ENCODE peak calls at places on chromosome 5, in five cellular contexts. D is HCT116, M is gastrocnemius medialis, H is lower lobe of right lung, W is pancreas. O is an unnamed sample.

GRCh38 chr5:156423597-156423996 is 96.6 kb downstream of the SGCD start:
- ATAC-seq in D (no peak), M (no peak), H (no peak), W (no peak), O (no peak)

GRCh38 chr5:21802869-21803490 is 1050.2 kb downstream of the CDH12 start:
- ATAC-seq in D (no peak), M (no peak), H (no peak), W (peak), O (no peak)

GRCh38 chr5:172841258-172841657 is 7.2 kb downstream of the ERGIC1 start:
- ATAC-seq in D (no peak), M (peak), H (no peak), W (no peak), O (no peak)

GRCh38 chr5:120405291-120405864 is 58.7 kb upstream of the PRR16 start:
- ATAC-seq in D (no peak), M (peak), H (no peak), W (no peak), O (no peak)

GRCh38 chr5:44389410-44389879 is at the start of gene FGF10:
- ATAC-seq in D (no peak), M (peak), H (peak), W (peak), O (peak)

GRCh38 chr5:160270704-160271103 is 41.4 kb downstream of the FABP6 start:
- ATAC-seq in D (no peak), M (no peak), H (peak), W (no peak), O (no peak)

GRCh38 chr5:159096555-159097460 is 2.9 kb downstream of the EBF1 start:
- ATAC-seq in D (no peak), M (no peak), H (no peak), W (no peak), O (no peak)

GRCh38 chr5:132076202-132076830 is 2.7 kb downstream of the CSF2 start:
- ATAC-seq in D (no peak), M (no peak), H (no peak), W (no peak), O (no peak)

GRCh38 chr5:91390268-91390667 is 7.2 kb upstream of the ARRDC3 start:
- ATAC-seq in D (no peak), M (no peak), H (peak), W (peak), O (no peak)

DNA sequence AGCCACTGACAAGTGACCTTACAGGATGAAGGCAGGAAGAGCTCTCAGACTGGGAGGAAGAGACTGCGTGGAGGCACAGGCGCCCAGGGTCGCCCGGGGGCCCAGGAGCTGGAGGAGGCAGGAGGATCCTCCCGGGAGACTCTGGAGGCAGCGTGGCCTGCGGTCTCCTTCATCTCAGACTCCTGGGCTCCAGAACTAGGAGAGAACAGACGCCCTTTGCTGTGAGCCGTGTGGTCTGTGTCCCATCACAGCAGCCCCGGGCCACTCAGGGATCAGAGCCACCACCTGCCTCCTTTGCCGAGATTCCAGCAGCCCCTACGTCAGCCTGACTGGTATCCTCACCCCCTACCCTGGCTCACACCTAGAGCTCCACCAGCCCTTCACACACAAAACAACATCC is 45.2 kb downstream of the SLC12A7 start:
- ATAC-seq in D (no peak), M (no peak), H (no peak), W (no peak), O (no peak)
- H3K27ac ChIP-seq in D (no peak), M (no peak), H (no peak), W (no peak), O (no peak)

DNA sequence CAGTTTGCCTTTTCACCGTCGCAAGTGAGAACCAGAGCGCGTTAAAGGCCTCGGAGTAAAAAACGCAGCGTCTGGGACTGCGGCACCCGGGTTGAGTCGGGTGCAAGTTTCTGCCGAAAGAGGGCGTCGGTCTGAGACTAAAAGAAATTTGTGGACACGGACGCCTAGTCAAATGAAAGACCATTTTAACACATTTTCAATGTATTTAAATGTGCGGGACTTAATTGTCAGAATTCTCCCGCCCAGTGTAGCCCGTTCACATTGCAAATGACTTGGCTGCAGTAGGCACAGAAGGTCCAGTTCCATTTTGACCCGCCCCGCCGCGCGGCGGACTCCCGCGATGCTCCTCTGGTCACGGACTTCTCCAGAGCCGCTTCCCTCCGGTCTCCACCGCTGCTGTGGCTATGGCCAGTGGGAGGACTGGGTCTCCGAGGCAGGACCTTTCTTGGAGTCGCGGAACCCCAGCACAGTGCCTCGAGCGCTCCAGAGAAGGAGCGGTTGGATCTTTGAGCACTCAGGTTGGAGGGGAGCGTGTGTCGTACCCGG is 1.3 kb upstream of the NPR3 start:
- ATAC-seq in D (peak), M (peak), H (peak), W (peak), O (peak)
- H3K27ac ChIP-seq in D (no peak), M (peak), H (peak), W (peak), O (no peak)

DNA sequence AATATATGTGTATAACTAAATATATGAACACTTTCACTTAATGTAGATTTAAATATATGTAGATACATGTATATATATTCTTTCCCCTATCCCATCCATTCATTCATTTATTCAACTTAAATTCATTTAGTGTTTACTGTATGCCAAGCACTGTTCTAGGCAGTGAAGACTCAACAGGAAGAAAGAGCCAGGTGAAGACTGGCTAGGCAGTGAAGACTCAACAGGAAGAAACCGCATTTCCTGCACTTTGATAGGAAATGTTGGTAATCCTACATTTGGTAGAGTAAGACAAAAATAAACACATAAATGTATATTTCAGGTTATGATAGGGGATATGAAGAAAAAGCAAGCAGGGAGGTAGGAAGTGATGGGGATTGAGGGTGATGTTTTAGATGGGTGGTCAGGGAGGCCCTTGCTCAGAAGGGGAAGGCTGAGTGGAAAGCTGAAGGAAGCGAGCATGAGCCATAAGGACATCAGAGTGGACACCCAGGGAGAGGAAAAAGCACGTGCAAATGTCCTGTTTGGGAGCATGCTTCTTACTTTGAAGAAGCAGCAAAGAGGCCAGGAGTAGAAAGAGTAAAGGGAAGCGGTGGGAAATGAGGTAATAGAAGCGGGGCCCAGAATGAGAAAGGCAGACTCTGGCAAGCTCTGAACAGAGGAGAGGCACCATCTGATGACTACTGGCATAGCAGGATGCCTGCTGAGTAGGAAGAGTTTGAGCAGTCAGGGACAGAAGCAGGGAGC is 227.8 kb upstream of the MAP3K1 start:
- ATAC-seq in D (no peak), M (no peak), H (no peak), W (no peak), O (no peak)
- H3K27ac ChIP-seq in D (no peak), M (peak), H (no peak), W (no peak), O (peak)

GRCh38 chr5:90015584-90016018 is 394.0 kb downstream of the CETN3 start:
- ATAC-seq in D (no peak), M (no peak), H (no peak), W (peak), O (no peak)

GRCh38 chr5:90022002-90022710 is 387.4 kb downstream of the CETN3 start:
- ATAC-seq in D (no peak), M (no peak), H (peak), W (peak), O (no peak)

GRCh38 chr5:90017236-90017635 is 392.3 kb downstream of the CETN3 start:
- ATAC-seq in D (no peak), M (no peak), H (no peak), W (no peak), O (no peak)

GRCh38 chr5:90022711-90023053 is 386.9 kb downstream of the CETN3 start:
- ATAC-seq in D (peak), M (no peak), H (peak), W (no peak), O (no peak)

DNA sequence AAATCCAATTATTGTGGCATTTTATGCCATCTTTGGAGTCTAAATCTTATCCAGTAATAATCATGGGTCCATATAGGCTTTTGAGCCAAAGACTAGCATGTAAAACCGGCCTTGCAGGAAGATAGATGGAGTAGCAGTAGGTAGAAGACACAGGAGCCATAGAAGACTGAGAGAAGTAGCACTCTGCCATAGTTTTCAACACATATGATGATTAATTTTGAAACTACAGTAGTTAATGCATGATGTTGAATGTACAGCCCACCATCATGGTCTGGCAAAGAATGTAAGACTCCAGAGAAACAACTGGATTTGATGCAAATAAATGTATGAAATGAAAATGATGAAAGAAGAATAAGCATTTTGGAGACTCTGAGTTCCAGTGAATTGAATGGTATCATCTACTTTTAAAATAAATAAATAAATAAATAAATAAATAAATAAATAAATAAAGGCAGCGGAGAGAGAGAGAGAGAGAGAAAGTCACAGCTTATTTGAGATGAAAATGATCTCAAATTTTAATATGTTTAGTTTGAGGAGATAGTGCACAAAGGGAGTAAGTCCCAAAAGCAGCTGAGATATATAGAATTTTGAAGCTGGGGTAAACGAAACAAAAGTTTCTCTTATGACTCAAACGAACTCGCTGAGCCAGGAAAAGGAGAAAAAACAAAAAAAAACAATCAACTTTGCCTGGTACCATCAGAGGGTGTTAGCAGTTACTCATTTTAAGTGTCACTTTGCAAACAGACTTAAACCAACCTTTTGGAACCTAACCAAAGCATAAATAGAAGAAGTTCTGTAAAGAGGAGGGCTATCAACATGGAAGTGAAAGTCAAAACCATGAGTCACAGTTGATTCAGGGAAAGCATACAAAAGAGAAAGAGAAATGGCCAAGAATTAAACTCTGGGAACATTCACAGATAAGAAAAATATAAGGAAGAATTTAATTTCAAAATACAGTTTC is 388.7 kb downstream of the CETN3 start:
- ATAC-seq in D (peak), M (no peak), H (peak), W (peak), O (no peak)
- H3K27ac ChIP-seq in D (peak), M (no peak), H (peak), W (peak), O (no peak)

GRCh38 chr5:123124495-123125171 is 35.6 kb downstream of the PRDM6 start:
- ATAC-seq in D (no peak), M (peak), H (no peak), W (no peak), O (peak)
- H3K27ac ChIP-seq in D (no peak), M (no peak), H (no peak), W (no peak), O (no peak)

GRCh38 chr5:849651-850301 is 1.0 kb downstream of the ZDHHC11 start:
- ATAC-seq in D (no peak), M (no peak), H (peak), W (peak), O (peak)
- H3K27ac ChIP-seq in D (no peak), M (no peak), H (peak), W (no peak), O (no peak)

GRCh38 chr5:138240690-138241385 is 27.7 kb upstream of the CDC23 start:
- ATAC-seq in D (no peak), M (no peak), H (no peak), W (no peak), O (no peak)
- H3K27ac ChIP-seq in D (no peak), M (no peak), H (no peak), W (no peak), O (no peak)

GRCh38 chr5:100855295-100855694 is 47.8 kb downstream of the ST8SIA4 start:
- ATAC-seq in D (no peak), M (no peak), H (no peak), W (no peak), O (no peak)
- H3K27ac ChIP-seq in D (no peak), M (no peak), H (no peak), W (no peak), O (no peak)

GRCh38 chr5:148828461-148829247 is 2.2 kb downstream of the ADRB2 start:
- ATAC-seq in D (no peak), M (peak), H (no peak), W (no peak), O (no peak)
- H3K27ac ChIP-seq in D (no peak), M (peak), H (peak), W (no peak), O (peak)

GRCh38 chr5:142324871-142325676 is at the start of gene SPRY4:
- ATAC-seq in D (peak), M (peak), H (peak), W (peak), O (peak)

GRCh38 chr5:142322403-142322746 is 2.4 kb downstream of the SPRY4 start:
- ATAC-seq in D (no peak), M (no peak), H (no peak), W (no peak), O (no peak)

GRCh38 chr5:142324377-142324870 is 397 bp downstream of the SPRY4 start:
- ATAC-seq in D (peak), M (peak), H (peak), W (peak), O (peak)

GRCh38 chr5:142322747-142323479 is 1.9 kb downstream of the SPRY4 start:
- ATAC-seq in D (no peak), M (peak), H (no peak), W (no peak), O (peak)

DNA sequence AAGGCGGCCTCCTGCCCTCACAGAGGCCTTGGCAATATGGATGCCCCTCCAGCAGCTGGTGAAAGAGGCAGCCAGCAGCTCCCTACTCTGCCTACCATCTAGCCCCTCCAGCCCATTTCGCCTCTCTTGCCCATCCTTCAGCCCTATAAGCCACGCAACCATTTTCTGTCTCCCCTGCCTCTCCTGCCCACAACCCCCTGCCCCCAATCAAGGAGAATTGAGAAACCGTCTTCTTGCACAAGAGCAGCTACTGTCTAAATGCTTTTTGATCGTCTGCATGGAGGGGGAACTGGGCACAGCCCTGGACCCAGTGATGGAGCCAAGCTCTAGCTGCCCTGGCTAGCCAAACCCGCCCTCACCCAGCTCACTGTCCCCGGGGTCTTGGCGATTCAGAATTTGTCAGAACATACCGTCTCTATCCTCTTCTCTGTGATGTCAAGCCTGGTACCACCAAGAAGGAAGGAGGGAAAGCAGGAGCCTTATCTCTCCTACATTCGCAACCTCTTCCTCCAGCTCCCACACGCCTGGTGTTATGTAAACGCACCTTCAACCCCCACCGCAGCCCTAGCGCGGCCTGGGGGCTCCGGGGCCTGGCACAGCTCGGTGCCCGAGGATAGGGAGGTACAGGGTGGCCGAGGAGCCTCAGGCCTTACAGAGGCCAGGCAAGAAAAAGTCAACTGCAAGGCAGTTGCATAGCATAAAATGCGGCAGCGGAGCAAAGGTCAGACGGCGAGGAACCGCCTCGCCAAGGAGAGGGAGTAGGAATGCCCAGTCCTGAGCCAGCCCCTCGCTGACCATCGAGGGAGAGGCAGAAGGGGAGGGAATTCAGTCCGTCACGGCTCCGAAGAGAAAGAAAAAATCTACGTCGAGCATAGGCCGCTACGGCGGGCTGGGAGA is 1.1 kb downstream of the SPRY4 start:
- ATAC-seq in D (no peak), M (no peak), H (peak), W (peak), O (peak)
- H3K27ac ChIP-seq in D (peak), M (peak), H (peak), W (peak), O (peak)